ENCODE peak calls at places on chromosomes 3 and 15, in eight cellular contexts. One of them, this sample, is unnamed.

GRCh38 chr3:95810468-95810867 is 1003.9 kb upstream of the EPHA6 start:
- DNase-seq in nephron progenitor cell: no peak
- DNase-seq in RWPE1: no peak
- DNase-seq in EL: no peak
- DNase-seq in GM19239: no peak
- DNase-seq in HFF-Myc: no peak
- DNase-seq in ureter: no peak
- DNase-seq in NCI-H748 treated with DMSO at 0.1 percent for 48 hours: no peak
- DNase-seq in this sample: no peak

GRCh38 chr3:119628390-119628789 is 30.7 kb downstream of the PLA1A start:
- DNase-seq in nephron progenitor cell: no peak
- DNase-seq in RWPE1: no peak
- DNase-seq in EL: no peak
- DNase-seq in GM19239: no peak
- DNase-seq in HFF-Myc: no peak
- DNase-seq in ureter: no peak
- DNase-seq in NCI-H748 treated with DMSO at 0.1 percent for 48 hours: no peak
- DNase-seq in this sample: no peak

GRCh38 chr3:30751610-30752299 is 142.7 kb downstream of the GADL1 start:
- DNase-seq in nephron progenitor cell: peak; percentile 44
- DNase-seq in RWPE1: no peak
- DNase-seq in EL: peak; percentile 56
- DNase-seq in GM19239: no peak
- DNase-seq in HFF-Myc: peak; percentile 27
- DNase-seq in ureter: no peak
- DNase-seq in NCI-H748 treated with DMSO at 0.1 percent for 48 hours: no peak
- DNase-seq in this sample: no peak

GRCh38 chr3:139797724-139798343 is 120.1 kb upstream of the NMNAT3 start:
- DNase-seq in nephron progenitor cell: peak; percentile 84
- DNase-seq in RWPE1: peak; percentile 40
- DNase-seq in EL: no peak
- DNase-seq in GM19239: no peak
- DNase-seq in HFF-Myc: no peak
- DNase-seq in ureter: no peak
- DNase-seq in NCI-H748 treated with DMSO at 0.1 percent for 48 hours: no peak
- DNase-seq in this sample: no peak

GRCh38 chr3:165742351-165742750 is 94.9 kb downstream of the BCHE start:
- DNase-seq in nephron progenitor cell: no peak
- DNase-seq in RWPE1: no peak
- DNase-seq in EL: no peak
- DNase-seq in GM19239: no peak
- DNase-seq in HFF-Myc: no peak
- DNase-seq in ureter: no peak
- DNase-seq in NCI-H748 treated with DMSO at 0.1 percent for 48 hours: peak; percentile 20
- DNase-seq in this sample: peak; percentile 67

GRCh38 chr3:167251678-167252077 is 128.4 kb downstream of the ZBBX start:
- DNase-seq in nephron progenitor cell: no peak
- DNase-seq in RWPE1: no peak
- DNase-seq in EL: no peak
- DNase-seq in GM19239: no peak
- DNase-seq in HFF-Myc: no peak
- DNase-seq in ureter: no peak
- DNase-seq in NCI-H748 treated with DMSO at 0.1 percent for 48 hours: no peak
- DNase-seq in this sample: no peak

GRCh38 chr15:77634266-77634962 is 1.7 kb upstream of the LINGO1 start:
- DNase-seq in nephron progenitor cell: peak; percentile 88
- DNase-seq in RWPE1: no peak
- DNase-seq in EL: peak; percentile 43
- DNase-seq in GM19239: peak; percentile 75
- DNase-seq in HFF-Myc: no peak
- DNase-seq in ureter: no peak
- DNase-seq in NCI-H748 treated with DMSO at 0.1 percent for 48 hours: peak; percentile 18
- DNase-seq in this sample: peak; percentile 19

GRCh38 chr3:142014005-142014404 is 135.3 kb downstream of the TFDP2 start:
- DNase-seq in nephron progenitor cell: no peak
- DNase-seq in RWPE1: no peak
- DNase-seq in EL: no peak
- DNase-seq in GM19239: no peak
- DNase-seq in HFF-Myc: no peak
- DNase-seq in ureter: no peak
- DNase-seq in NCI-H748 treated with DMSO at 0.1 percent for 48 hours: no peak
- DNase-seq in this sample: no peak

GRCh38 chr3:99549918-99550603 is 88.3 kb upstream of the COL8A1 start:
- DNase-seq in nephron progenitor cell: no peak
- DNase-seq in RWPE1: no peak
- DNase-seq in EL: peak; percentile 41
- DNase-seq in GM19239: no peak
- DNase-seq in HFF-Myc: no peak
- DNase-seq in ureter: no peak
- DNase-seq in NCI-H748 treated with DMSO at 0.1 percent for 48 hours: no peak
- DNase-seq in this sample: no peak

GRCh38 chr3:178170698-178171535 is 365.3 kb upstream of the KCNMB2 start:
- DNase-seq in nephron progenitor cell: no peak
- DNase-seq in RWPE1: peak; percentile 47
- DNase-seq in EL: peak; percentile 86
- DNase-seq in GM19239: no peak
- DNase-seq in HFF-Myc: peak; percentile 24
- DNase-seq in ureter: no peak
- DNase-seq in NCI-H748 treated with DMSO at 0.1 percent for 48 hours: no peak
- DNase-seq in this sample: peak; percentile 53

GRCh38 chr15:68583936-68584703 is 5.3 kb downstream of the CORO2B start:
- DNase-seq in nephron progenitor cell: no peak
- DNase-seq in RWPE1: no peak
- DNase-seq in EL: no peak
- DNase-seq in GM19239: no peak
- DNase-seq in HFF-Myc: no peak
- DNase-seq in ureter: no peak
- DNase-seq in NCI-H748 treated with DMSO at 0.1 percent for 48 hours: no peak
- DNase-seq in this sample: no peak

GRCh38 chr3:29247088-29247745 is 33.7 kb upstream of the RBMS3 start:
- DNase-seq in nephron progenitor cell: no peak
- DNase-seq in RWPE1: no peak
- DNase-seq in EL: no peak
- DNase-seq in GM19239: no peak
- DNase-seq in HFF-Myc: no peak
- DNase-seq in ureter: no peak
- DNase-seq in NCI-H748 treated with DMSO at 0.1 percent for 48 hours: no peak
- DNase-seq in this sample: no peak

GRCh38 chr3:123679712-123680386 is 95.0 kb upstream of the HACD2 start:
- DNase-seq in nephron progenitor cell: no peak
- DNase-seq in RWPE1: no peak
- DNase-seq in EL: no peak
- DNase-seq in GM19239: no peak
- DNase-seq in HFF-Myc: no peak
- DNase-seq in ureter: no peak
- DNase-seq in NCI-H748 treated with DMSO at 0.1 percent for 48 hours: no peak
- DNase-seq in this sample: no peak

GRCh38 chr15:82040862-82041261 is 5.0 kb downstream of the MEX3B start:
- DNase-seq in nephron progenitor cell: peak; percentile 39
- DNase-seq in RWPE1: no peak
- DNase-seq in EL: no peak
- DNase-seq in GM19239: no peak
- DNase-seq in HFF-Myc: no peak
- DNase-seq in ureter: no peak
- DNase-seq in NCI-H748 treated with DMSO at 0.1 percent for 48 hours: peak; percentile 83
- DNase-seq in this sample: no peak

GRCh38 chr3:164365242-164365641 is 713.1 kb downstream of the SI start:
- DNase-seq in nephron progenitor cell: no peak
- DNase-seq in RWPE1: no peak
- DNase-seq in EL: no peak
- DNase-seq in GM19239: no peak
- DNase-seq in HFF-Myc: no peak
- DNase-seq in ureter: no peak
- DNase-seq in NCI-H748 treated with DMSO at 0.1 percent for 48 hours: no peak
- DNase-seq in this sample: no peak

GRCh38 chr15:25437751-25438600 is 848 bp downstream of the UBE3A start:
- DNase-seq in nephron progenitor cell: peak; percentile 72
- DNase-seq in RWPE1: peak; percentile 26
- DNase-seq in EL: peak; percentile 54
- DNase-seq in GM19239: peak; percentile 5
- DNase-seq in HFF-Myc: no peak
- DNase-seq in ureter: peak; percentile 56
- DNase-seq in NCI-H748 treated with DMSO at 0.1 percent for 48 hours: peak; percentile 5
- DNase-seq in this sample: no peak

GRCh38 chr3:101183151-101183550 is 137.2 kb downstream of the IMPG2 start:
- DNase-seq in nephron progenitor cell: no peak
- DNase-seq in RWPE1: no peak
- DNase-seq in EL: no peak
- DNase-seq in GM19239: no peak
- DNase-seq in HFF-Myc: no peak
- DNase-seq in ureter: no peak
- DNase-seq in NCI-H748 treated with DMSO at 0.1 percent for 48 hours: no peak
- DNase-seq in this sample: no peak

GRCh38 chr3:70822777-70823176 is 510.3 kb upstream of the MDFIC2 start:
- DNase-seq in nephron progenitor cell: no peak
- DNase-seq in RWPE1: no peak
- DNase-seq in EL: no peak
- DNase-seq in GM19239: no peak
- DNase-seq in HFF-Myc: no peak
- DNase-seq in ureter: no peak
- DNase-seq in NCI-H748 treated with DMSO at 0.1 percent for 48 hours: peak; percentile 72
- DNase-seq in this sample: no peak

GRCh38 chr3:55407426-55407820 is 79.7 kb downstream of the WNT5A start:
- DNase-seq in nephron progenitor cell: no peak
- DNase-seq in RWPE1: no peak
- DNase-seq in EL: no peak
- DNase-seq in GM19239: no peak
- DNase-seq in HFF-Myc: no peak
- DNase-seq in ureter: no peak
- DNase-seq in NCI-H748 treated with DMSO at 0.1 percent for 48 hours: no peak
- DNase-seq in this sample: no peak

GRCh38 chr3:11720220-11721113 is 76.8 kb upstream of the VGLL4 start:
- DNase-seq in nephron progenitor cell: peak; percentile 71
- DNase-seq in RWPE1: peak; percentile 70
- DNase-seq in EL: peak; percentile 74
- DNase-seq in GM19239: peak; percentile 28
- DNase-seq in HFF-Myc: peak; percentile 63
- DNase-seq in ureter: peak; percentile 87
- DNase-seq in NCI-H748 treated with DMSO at 0.1 percent for 48 hours: peak; percentile 35
- DNase-seq in this sample: no peak

GRCh38 chr15:73982251-73982962 is 9.7 kb downstream of the STOML1 start:
- DNase-seq in nephron progenitor cell: no peak
- DNase-seq in RWPE1: no peak
- DNase-seq in EL: peak; percentile 95
- DNase-seq in GM19239: no peak
- DNase-seq in HFF-Myc: peak; percentile 37
- DNase-seq in ureter: peak; percentile 89
- DNase-seq in NCI-H748 treated with DMSO at 0.1 percent for 48 hours: no peak
- DNase-seq in this sample: no peak